ENCODE peak calls at places on chromosomes 13 and 19, in ten cellular contexts. One of them, this sample, is unnamed.

GRCh38 chr13:33940898-33941297 is 122.9 kb downstream of the RFC3 start:
- DNase-seq in GM23338: peak; percentile 37
- DNase-seq in Caco-2: no peak
- DNase-seq in endothelial cell: no peak
- DNase-seq in left ventricle myocardium inferior: no peak
- DNase-seq in WERI-Rb-1: no peak
- DNase-seq in stomach: no peak
- DNase-seq in omental fat pad: no peak
- DNase-seq in tibial artery: no peak
- DNase-seq in CD4-positive, alpha-beta T cell: no peak
- DNase-seq in this sample: peak; percentile 91

GRCh38 chr13:95745752-95746151 is 68.8 kb downstream of the DNAJC3 start:
- DNase-seq in GM23338: peak; percentile 28
- DNase-seq in Caco-2: no peak
- DNase-seq in endothelial cell: no peak
- DNase-seq in left ventricle myocardium inferior: no peak
- DNase-seq in WERI-Rb-1: no peak
- DNase-seq in stomach: no peak
- DNase-seq in omental fat pad: no peak
- DNase-seq in tibial artery: no peak
- DNase-seq in CD4-positive, alpha-beta T cell: no peak
- DNase-seq in this sample: no peak

GRCh38 chr13:76711515-76712182 is 174.6 kb downstream of the KCTD12 start:
- DNase-seq in GM23338: no peak
- DNase-seq in Caco-2: no peak
- DNase-seq in endothelial cell: no peak
- DNase-seq in left ventricle myocardium inferior: no peak
- DNase-seq in WERI-Rb-1: no peak
- DNase-seq in stomach: no peak
- DNase-seq in omental fat pad: no peak
- DNase-seq in tibial artery: peak; percentile 66
- DNase-seq in CD4-positive, alpha-beta T cell: no peak
- DNase-seq in this sample: peak; percentile 70

GRCh38 chr13:29402168-29402621 is 193.3 kb downstream of the SLC7A1 start:
- DNase-seq in GM23338: no peak
- DNase-seq in Caco-2: peak; percentile 84
- DNase-seq in endothelial cell: no peak
- DNase-seq in left ventricle myocardium inferior: no peak
- DNase-seq in WERI-Rb-1: no peak
- DNase-seq in stomach: no peak
- DNase-seq in omental fat pad: no peak
- DNase-seq in tibial artery: no peak
- DNase-seq in CD4-positive, alpha-beta T cell: no peak
- DNase-seq in this sample: no peak

GRCh38 chr13:110463876-110464510 is 97.5 kb downstream of the RAB20 start:
- DNase-seq in GM23338: no peak
- DNase-seq in Caco-2: no peak
- DNase-seq in endothelial cell: no peak
- DNase-seq in left ventricle myocardium inferior: no peak
- DNase-seq in WERI-Rb-1: no peak
- DNase-seq in stomach: no peak
- DNase-seq in omental fat pad: no peak
- DNase-seq in tibial artery: no peak
- DNase-seq in CD4-positive, alpha-beta T cell: no peak
- DNase-seq in this sample: no peak

GRCh38 chr19:45817010-45817724 is 2.1 kb upstream of the RSPH6A start:
- DNase-seq in GM23338: peak; percentile 98
- DNase-seq in Caco-2: peak; percentile 96
- DNase-seq in endothelial cell: peak; percentile 99
- DNase-seq in left ventricle myocardium inferior: peak; percentile 93
- DNase-seq in WERI-Rb-1: peak; percentile 97
- DNase-seq in stomach: peak; percentile 96
- DNase-seq in omental fat pad: peak; percentile 89
- DNase-seq in tibial artery: peak; percentile 94
- DNase-seq in CD4-positive, alpha-beta T cell: peak; percentile 94
- DNase-seq in this sample: peak; percentile 93

GRCh38 chr13:46640843-46641242 is 87.9 kb downstream of the LRCH1 start:
- DNase-seq in GM23338: no peak
- DNase-seq in Caco-2: no peak
- DNase-seq in endothelial cell: no peak
- DNase-seq in left ventricle myocardium inferior: no peak
- DNase-seq in WERI-Rb-1: no peak
- DNase-seq in stomach: no peak
- DNase-seq in omental fat pad: no peak
- DNase-seq in tibial artery: no peak
- DNase-seq in CD4-positive, alpha-beta T cell: no peak
- DNase-seq in this sample: peak; percentile 12

GRCh38 chr13:88717946-88718345 is 1046.8 kb downstream of the SLITRK5 start:
- DNase-seq in GM23338: peak; percentile 2
- DNase-seq in Caco-2: no peak
- DNase-seq in endothelial cell: no peak
- DNase-seq in left ventricle myocardium inferior: no peak
- DNase-seq in WERI-Rb-1: no peak
- DNase-seq in stomach: no peak
- DNase-seq in omental fat pad: no peak
- DNase-seq in tibial artery: no peak
- DNase-seq in CD4-positive, alpha-beta T cell: no peak
- DNase-seq in this sample: no peak

GRCh38 chr19:4457654-4458406 is at the start of gene UBXN6:
- DNase-seq in GM23338: peak; percentile 100
- DNase-seq in Caco-2: peak; percentile 98
- DNase-seq in endothelial cell: peak; percentile 97
- DNase-seq in left ventricle myocardium inferior: peak; percentile 97
- DNase-seq in WERI-Rb-1: peak; percentile 97
- DNase-seq in stomach: peak; percentile 98
- DNase-seq in omental fat pad: peak; percentile 92
- DNase-seq in tibial artery: peak; percentile 98
- DNase-seq in CD4-positive, alpha-beta T cell: peak; percentile 98
- DNase-seq in this sample: peak; percentile 97
- TF ChIP-seq CTCF in GM23338: no peak
- TF ChIP-seq CTCF in Caco-2: no peak
- TF ChIP-seq CTCF in endothelial cell: no peak
- TF ChIP-seq CTCF in left ventricle myocardium inferior: peak; percentile 37
- TF ChIP-seq CTCF in WERI-Rb-1: no peak
- TF ChIP-seq CTCF in stomach: peak; percentile 13
- TF ChIP-seq CTCF in omental fat pad: no peak
- TF ChIP-seq CTCF in tibial artery: no peak
- TF ChIP-seq CTCF in CD4-positive, alpha-beta T cell: no peak
- TF ChIP-seq CTCF in this sample: no peak

GRCh38 chr13:70353096-70353495 is 244.8 kb upstream of the KLHL1 start:
- DNase-seq in GM23338: peak; percentile 26
- DNase-seq in Caco-2: no peak
- DNase-seq in endothelial cell: no peak
- DNase-seq in left ventricle myocardium inferior: no peak
- DNase-seq in WERI-Rb-1: no peak
- DNase-seq in stomach: no peak
- DNase-seq in omental fat pad: no peak
- DNase-seq in tibial artery: no peak
- DNase-seq in CD4-positive, alpha-beta T cell: no peak
- DNase-seq in this sample: no peak
- TF ChIP-seq CTCF in GM23338: no peak
- TF ChIP-seq CTCF in Caco-2: no peak
- TF ChIP-seq CTCF in endothelial cell: no peak
- TF ChIP-seq CTCF in left ventricle myocardium inferior: no peak
- TF ChIP-seq CTCF in WERI-Rb-1: no peak
- TF ChIP-seq CTCF in stomach: no peak
- TF ChIP-seq CTCF in omental fat pad: no peak
- TF ChIP-seq CTCF in tibial artery: no peak
- TF ChIP-seq CTCF in CD4-positive, alpha-beta T cell: no peak
- TF ChIP-seq CTCF in this sample: no peak

GRCh38 chr19:7941895-7942596 is 1.4 kb downstream of the TIMM44 start:
- DNase-seq in GM23338: no peak
- DNase-seq in Caco-2: no peak
- DNase-seq in endothelial cell: no peak
- DNase-seq in left ventricle myocardium inferior: no peak
- DNase-seq in WERI-Rb-1: no peak
- DNase-seq in stomach: no peak
- DNase-seq in omental fat pad: no peak
- DNase-seq in tibial artery: no peak
- DNase-seq in CD4-positive, alpha-beta T cell: no peak
- DNase-seq in this sample: no peak

GRCh38 chr19:7943444-7944176 is at the start of gene TIMM44:
- DNase-seq in GM23338: peak; percentile 100
- DNase-seq in Caco-2: peak; percentile 99
- DNase-seq in endothelial cell: peak; percentile 96
- DNase-seq in left ventricle myocardium inferior: peak; percentile 99
- DNase-seq in WERI-Rb-1: peak; percentile 99
- DNase-seq in stomach: peak; percentile 99
- DNase-seq in omental fat pad: peak; percentile 95
- DNase-seq in tibial artery: peak; percentile 100
- DNase-seq in CD4-positive, alpha-beta T cell: peak; percentile 95
- DNase-seq in this sample: peak; percentile 100

GRCh38 chr19:7942981-7943443 is 454 bp downstream of the TIMM44 start:
- DNase-seq in GM23338: no peak
- DNase-seq in Caco-2: peak; percentile 69
- DNase-seq in endothelial cell: no peak
- DNase-seq in left ventricle myocardium inferior: no peak
- DNase-seq in WERI-Rb-1: no peak
- DNase-seq in stomach: no peak
- DNase-seq in omental fat pad: no peak
- DNase-seq in tibial artery: no peak
- DNase-seq in CD4-positive, alpha-beta T cell: no peak
- DNase-seq in this sample: no peak

GRCh38 chr19:7940841-7941240 is 2.6 kb downstream of the TIMM44 start:
- DNase-seq in GM23338: no peak
- DNase-seq in Caco-2: no peak
- DNase-seq in endothelial cell: no peak
- DNase-seq in left ventricle myocardium inferior: no peak
- DNase-seq in WERI-Rb-1: no peak
- DNase-seq in stomach: no peak
- DNase-seq in omental fat pad: no peak
- DNase-seq in tibial artery: no peak
- DNase-seq in CD4-positive, alpha-beta T cell: no peak
- DNase-seq in this sample: no peak

DNA sequence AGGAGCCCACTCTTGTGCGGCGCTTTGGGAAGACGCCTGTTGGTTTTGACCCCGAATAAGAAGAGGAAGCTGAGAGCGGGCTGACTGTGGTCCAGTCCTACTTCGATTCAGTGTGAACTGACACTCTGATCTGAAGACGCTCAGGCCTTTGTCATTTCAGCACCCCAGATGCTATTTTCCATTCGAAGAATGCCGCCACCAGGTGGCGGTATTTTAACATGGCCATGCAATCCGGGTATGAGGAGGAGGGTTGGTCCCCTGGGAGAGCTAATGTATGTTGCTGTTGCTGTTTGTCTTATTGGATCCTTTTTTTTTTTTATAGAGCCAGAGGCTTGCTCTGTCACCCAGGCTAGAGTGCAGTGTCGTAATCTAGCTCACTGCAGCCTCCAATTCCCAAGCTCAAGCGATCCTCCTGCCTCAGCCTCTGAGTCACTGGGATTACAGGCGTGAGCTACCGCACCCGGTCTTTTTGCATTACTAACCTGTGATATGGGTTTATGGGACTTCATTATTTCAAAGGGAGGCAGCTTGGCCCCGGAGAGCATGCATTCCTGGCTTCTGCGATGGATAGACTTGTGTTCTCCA is 803 bp upstream of the TIMM44 start:
- DNase-seq in GM23338: peak; percentile 94
- DNase-seq in Caco-2: peak; percentile 88
- DNase-seq in endothelial cell: peak; percentile 84
- DNase-seq in left ventricle myocardium inferior: peak; percentile 86
- DNase-seq in WERI-Rb-1: peak; percentile 86
- DNase-seq in stomach: peak; percentile 91
- DNase-seq in omental fat pad: peak; percentile 98
- DNase-seq in tibial artery: peak; percentile 89
- DNase-seq in CD4-positive, alpha-beta T cell: peak; percentile 76
- DNase-seq in this sample: peak; percentile 97
- TF ChIP-seq CTCF in GM23338: peak; percentile 90
- TF ChIP-seq CTCF in Caco-2: peak; percentile 87
- TF ChIP-seq CTCF in endothelial cell: peak; percentile 96
- TF ChIP-seq CTCF in left ventricle myocardium inferior: peak; percentile 90
- TF ChIP-seq CTCF in WERI-Rb-1: peak; percentile 71
- TF ChIP-seq CTCF in stomach: peak; percentile 93
- TF ChIP-seq CTCF in omental fat pad: peak; percentile 69
- TF ChIP-seq CTCF in tibial artery: peak; percentile 73
- TF ChIP-seq CTCF in CD4-positive, alpha-beta T cell: peak; percentile 94
- TF ChIP-seq CTCF in this sample: peak; percentile 81

GRCh38 chr13:108158746-108159145 is 56.6 kb downstream of the LIG4 start:
- DNase-seq in GM23338: no peak
- DNase-seq in Caco-2: no peak
- DNase-seq in endothelial cell: no peak
- DNase-seq in left ventricle myocardium inferior: no peak
- DNase-seq in WERI-Rb-1: no peak
- DNase-seq in stomach: no peak
- DNase-seq in omental fat pad: no peak
- DNase-seq in tibial artery: no peak
- DNase-seq in CD4-positive, alpha-beta T cell: no peak
- DNase-seq in this sample: no peak

GRCh38 chr13:108154421-108154858 is 60.9 kb downstream of the LIG4 start:
- DNase-seq in GM23338: no peak
- DNase-seq in Caco-2: peak; percentile 92
- DNase-seq in endothelial cell: no peak
- DNase-seq in left ventricle myocardium inferior: no peak
- DNase-seq in WERI-Rb-1: no peak
- DNase-seq in stomach: peak; percentile 64
- DNase-seq in omental fat pad: no peak
- DNase-seq in tibial artery: no peak
- DNase-seq in CD4-positive, alpha-beta T cell: no peak
- DNase-seq in this sample: no peak

GRCh38 chr13:108156749-108157148 is 58.6 kb downstream of the LIG4 start:
- DNase-seq in GM23338: no peak
- DNase-seq in Caco-2: no peak
- DNase-seq in endothelial cell: no peak
- DNase-seq in left ventricle myocardium inferior: no peak
- DNase-seq in WERI-Rb-1: no peak
- DNase-seq in stomach: no peak
- DNase-seq in omental fat pad: no peak
- DNase-seq in tibial artery: no peak
- DNase-seq in CD4-positive, alpha-beta T cell: no peak
- DNase-seq in this sample: no peak

DNA sequence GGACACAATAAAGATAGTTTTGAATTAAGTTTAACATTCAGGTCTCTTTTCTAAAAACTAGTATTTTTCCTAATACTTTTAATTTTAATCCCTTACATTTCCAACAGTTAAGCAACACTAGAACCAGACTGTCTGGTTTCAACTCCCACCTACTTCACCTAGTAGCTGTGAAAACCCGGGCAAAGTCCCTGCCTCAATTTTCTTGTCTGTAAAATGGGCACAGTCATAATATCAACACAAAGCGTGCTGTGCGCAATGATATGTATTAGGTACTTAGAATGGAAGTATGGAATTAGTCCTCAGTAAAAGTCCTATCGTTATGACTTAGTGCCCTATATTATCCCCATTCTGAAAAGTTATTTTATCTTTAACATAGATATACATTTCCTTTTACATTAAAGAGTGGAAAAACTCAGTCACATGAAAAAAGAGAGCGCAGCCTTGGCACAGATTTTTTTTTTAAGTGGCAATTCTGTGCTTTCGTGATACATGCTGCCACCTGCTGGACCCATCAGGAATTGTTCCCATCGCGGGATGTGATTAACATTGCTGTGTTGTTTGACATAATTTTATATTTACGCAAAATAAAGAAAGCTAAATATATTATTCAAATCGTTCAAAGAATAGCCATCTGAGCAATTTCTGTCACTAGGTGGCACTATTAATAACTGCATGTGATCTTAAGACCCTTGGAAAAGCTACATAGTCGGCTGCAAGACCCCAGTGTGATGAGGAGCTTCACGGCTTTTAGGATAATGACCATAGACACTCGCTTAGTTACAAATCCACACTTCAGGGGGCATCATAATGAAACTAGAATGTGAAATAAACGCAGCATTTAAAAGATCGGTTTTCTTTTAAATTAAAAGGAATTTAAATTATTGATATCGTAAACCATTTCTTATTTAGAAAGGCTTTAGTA is 59.9 kb downstream of the LIG4 start:
- DNase-seq in GM23338: peak; percentile 69
- DNase-seq in Caco-2: peak; percentile 64
- DNase-seq in endothelial cell: peak; percentile 59
- DNase-seq in left ventricle myocardium inferior: peak; percentile 37
- DNase-seq in WERI-Rb-1: peak; percentile 75
- DNase-seq in stomach: peak; percentile 75
- DNase-seq in omental fat pad: peak; percentile 82
- DNase-seq in tibial artery: no peak
- DNase-seq in CD4-positive, alpha-beta T cell: peak; percentile 16
- DNase-seq in this sample: peak; percentile 67
- TF ChIP-seq CTCF in GM23338: peak; percentile 96
- TF ChIP-seq CTCF in Caco-2: peak; percentile 89
- TF ChIP-seq CTCF in endothelial cell: peak; percentile 93
- TF ChIP-seq CTCF in left ventricle myocardium inferior: peak; percentile 89
- TF ChIP-seq CTCF in WERI-Rb-1: peak; percentile 74
- TF ChIP-seq CTCF in stomach: peak; percentile 75
- TF ChIP-seq CTCF in omental fat pad: peak; percentile 14
- TF ChIP-seq CTCF in tibial artery: peak; percentile 76
- TF ChIP-seq CTCF in CD4-positive, alpha-beta T cell: peak; percentile 98
- TF ChIP-seq CTCF in this sample: peak; percentile 69